ENCODE peak calls at places on chromosomes 7 and 10, in five cellular contexts. One of them, this sample, is unnamed.

GRCh38 chr7:51234139-51234538 is 82.5 kb downstream of the COBL start:
- DNase-seq in pancreas: no peak
- DNase-seq in body of pancreas: no peak
- DNase-seq in mesendoderm: no peak
- DNase-seq in astrocyte: no peak
- DNase-seq in this sample: no peak

GRCh38 chr7:50307368-50308012 is 3.0 kb downstream of the IKZF1 start:
- DNase-seq in mesendoderm: no peak
- DNase-seq in pancreas: no peak
- DNase-seq in body of pancreas: no peak
- DNase-seq in astrocyte: no peak
- DNase-seq in this sample: no peak

GRCh38 chr7:120873367-120873766 is 15.4 kb upstream of the TSPAN12 start:
- DNase-seq in mesendoderm: peak
- DNase-seq in pancreas: no peak
- DNase-seq in astrocyte: no peak
- DNase-seq in body of pancreas: no peak
- DNase-seq in this sample: no peak

GRCh38 chr10:58385784-58386112 is 538 bp downstream of the TFAM start:
- DNase-seq in mesendoderm: peak
- DNase-seq in body of pancreas: peak
- DNase-seq in astrocyte: no peak
- DNase-seq in pancreas: no peak
- DNase-seq in this sample: peak

GRCh38 chr7:129188372-129188891 is at the start of gene SMO:
- DNase-seq in body of pancreas: peak
- DNase-seq in mesendoderm: peak
- DNase-seq in astrocyte: peak
- DNase-seq in pancreas: peak
- DNase-seq in this sample: peak

GRCh38 chr10:126191192-126191591 is 197.1 kb downstream of the ADAM12 start:
- DNase-seq in astrocyte: no peak
- DNase-seq in body of pancreas: no peak
- DNase-seq in pancreas: no peak
- DNase-seq in mesendoderm: no peak
- DNase-seq in this sample: no peak

GRCh38 chr7:87398441-87398840 is 53.0 kb downstream of the CROT start:
- DNase-seq in pancreas: no peak
- DNase-seq in mesendoderm: no peak
- DNase-seq in astrocyte: peak
- DNase-seq in body of pancreas: no peak
- DNase-seq in this sample: no peak

GRCh38 chr7:48441848-48442492 is 270.7 kb downstream of the ABCA13 start:
- DNase-seq in mesendoderm: no peak
- DNase-seq in pancreas: no peak
- DNase-seq in body of pancreas: no peak
- DNase-seq in astrocyte: no peak
- DNase-seq in this sample: no peak

GRCh38 chr10:12507165-12507870 is 158.0 kb downstream of the CAMK1D start:
- DNase-seq in mesendoderm: no peak
- DNase-seq in body of pancreas: no peak
- DNase-seq in astrocyte: no peak
- DNase-seq in pancreas: no peak
- DNase-seq in this sample: peak

GRCh38 chr7:39827571-39827970 is 122.5 kb upstream of the CDK13 start:
- DNase-seq in pancreas: no peak
- DNase-seq in mesendoderm: no peak
- DNase-seq in astrocyte: no peak
- DNase-seq in body of pancreas: no peak
- DNase-seq in this sample: no peak

GRCh38 chr10:76024460-76025123 is 593.2 kb downstream of the LRMDA start:
- DNase-seq in pancreas: no peak
- DNase-seq in body of pancreas: no peak
- DNase-seq in astrocyte: no peak
- DNase-seq in mesendoderm: no peak
- DNase-seq in this sample: no peak

GRCh38 chr10:90751107-90751997 is 106.5 kb downstream of the HTR7 start:
- DNase-seq in pancreas: no peak
- DNase-seq in mesendoderm: peak
- DNase-seq in body of pancreas: peak
- DNase-seq in astrocyte: no peak
- DNase-seq in this sample: peak

GRCh38 chr7:63117-63480 is 129.3 kb upstream of the FAM20C start:
- DNase-seq in astrocyte: no peak
- DNase-seq in body of pancreas: peak
- DNase-seq in mesendoderm: no peak
- DNase-seq in pancreas: no peak
- DNase-seq in this sample: no peak

GRCh38 chr10:8365935-8366911 is 311.7 kb downstream of the GATA3 start:
- DNase-seq in pancreas: no peak
- DNase-seq in astrocyte: peak
- DNase-seq in mesendoderm: peak
- DNase-seq in body of pancreas: no peak
- DNase-seq in this sample: no peak

GRCh38 chr10:74151057-74151878 is at the start of gene ADK:
- DNase-seq in body of pancreas: peak
- DNase-seq in mesendoderm: peak
- DNase-seq in astrocyte: peak
- DNase-seq in pancreas: peak
- DNase-seq in this sample: peak

GRCh38 chr10:119272736-119273135 is 65.4 kb downstream of the GRK5 start:
- DNase-seq in pancreas: no peak
- DNase-seq in astrocyte: no peak
- DNase-seq in body of pancreas: no peak
- DNase-seq in mesendoderm: no peak
- DNase-seq in this sample: no peak

GRCh38 chr10:88107698-88108097 is 244.3 kb downstream of the PTEN start:
- DNase-seq in body of pancreas: no peak
- DNase-seq in astrocyte: no peak
- DNase-seq in mesendoderm: no peak
- DNase-seq in pancreas: no peak
- DNase-seq in this sample: no peak

GRCh38 chr7:155752756-155753445 is 59.4 kb downstream of the SHH start:
- DNase-seq in body of pancreas: no peak
- DNase-seq in mesendoderm: no peak
- DNase-seq in pancreas: no peak
- DNase-seq in astrocyte: no peak
- DNase-seq in this sample: no peak

GRCh38 chr7:143362126-143362961 is at the start of gene FAM131B:
- DNase-seq in pancreas: no peak
- DNase-seq in astrocyte: no peak
- DNase-seq in body of pancreas: no peak
- DNase-seq in mesendoderm: no peak
- DNase-seq in this sample: no peak

GRCh38 chr10:23412223-23412622 is 26.7 kb upstream of the OTUD1 start:
- DNase-seq in astrocyte: peak
- DNase-seq in mesendoderm: no peak
- DNase-seq in body of pancreas: no peak
- DNase-seq in pancreas: no peak
- DNase-seq in this sample: no peak

GRCh38 chr7:25716421-25716820 is 435.6 kb upstream of the NFE2L3 start:
- DNase-seq in astrocyte: peak
- DNase-seq in body of pancreas: no peak
- DNase-seq in pancreas: no peak
- DNase-seq in mesendoderm: no peak
- DNase-seq in this sample: no peak

GRCh38 chr10:21393941-21394340 is 131.5 kb downstream of the SKIDA1 start:
- DNase-seq in body of pancreas: no peak
- DNase-seq in pancreas: no peak
- DNase-seq in astrocyte: no peak
- DNase-seq in mesendoderm: no peak
- DNase-seq in this sample: no peak

GRCh38 chr10:43134126-43134905 is 3.9 kb upstream of the CSGALNACT2 start:
- DNase-seq in body of pancreas: no peak
- DNase-seq in astrocyte: no peak
- DNase-seq in mesendoderm: no peak
- DNase-seq in pancreas: no peak
- DNase-seq in this sample: no peak

GRCh38 chr7:4799508-4800268 is 24.3 kb downstream of the AP5Z1 start:
- DNase-seq in body of pancreas: no peak
- DNase-seq in mesendoderm: no peak
- DNase-seq in astrocyte: no peak
- DNase-seq in pancreas: peak
- DNase-seq in this sample: no peak

GRCh38 chr10:62057872-62058271 is 156.4 kb downstream of the ARID5B start:
- DNase-seq in mesendoderm: no peak
- DNase-seq in body of pancreas: no peak
- DNase-seq in pancreas: no peak
- DNase-seq in astrocyte: no peak
- DNase-seq in this sample: no peak

GRCh38 chr10:62059424-62059913 is 158.0 kb downstream of the ARID5B start:
- DNase-seq in pancreas: no peak
- DNase-seq in mesendoderm: no peak
- DNase-seq in body of pancreas: no peak
- DNase-seq in astrocyte: no peak
- DNase-seq in this sample: no peak

GRCh38 chr10:62058896-62059423 is 157.5 kb downstream of the ARID5B start:
- DNase-seq in astrocyte: no peak
- DNase-seq in pancreas: no peak
- DNase-seq in mesendoderm: no peak
- DNase-seq in body of pancreas: no peak
- DNase-seq in this sample: no peak

GRCh38 chr10:62057359-62057758 is 155.9 kb downstream of the ARID5B start:
- DNase-seq in astrocyte: no peak
- DNase-seq in pancreas: no peak
- DNase-seq in body of pancreas: no peak
- DNase-seq in mesendoderm: no peak
- DNase-seq in this sample: no peak

DNA sequence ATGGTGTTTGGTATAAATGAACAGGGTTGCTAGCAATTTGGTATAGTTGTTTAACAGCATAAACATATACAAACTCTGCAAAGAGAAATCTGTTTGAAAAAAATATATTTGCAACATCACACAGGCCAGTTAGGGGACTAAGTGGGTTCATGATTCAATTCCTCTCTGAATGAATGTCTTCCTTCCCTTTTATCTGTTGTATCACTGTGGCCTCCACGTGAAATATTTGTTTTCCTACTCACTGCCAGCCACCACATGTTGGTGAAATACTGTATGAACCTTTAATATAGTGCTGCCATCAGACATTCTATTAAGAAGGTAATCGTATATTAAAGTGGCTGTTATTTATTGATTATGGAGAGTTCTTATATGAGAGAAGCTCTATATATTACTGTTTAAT is 157.0 kb downstream of the ARID5B start:
- DNase-seq in mesendoderm: no peak
- DNase-seq in pancreas: no peak
- DNase-seq in body of pancreas: no peak
- DNase-seq in astrocyte: no peak
- DNase-seq in this sample: no peak
- H3K27ac ChIP-seq in mesendoderm: no peak
- H3K27ac ChIP-seq in pancreas: no peak
- H3K27ac ChIP-seq in body of pancreas: peak
- H3K27ac ChIP-seq in astrocyte: no peak
- H3K27ac ChIP-seq in this sample: peak

DNA sequence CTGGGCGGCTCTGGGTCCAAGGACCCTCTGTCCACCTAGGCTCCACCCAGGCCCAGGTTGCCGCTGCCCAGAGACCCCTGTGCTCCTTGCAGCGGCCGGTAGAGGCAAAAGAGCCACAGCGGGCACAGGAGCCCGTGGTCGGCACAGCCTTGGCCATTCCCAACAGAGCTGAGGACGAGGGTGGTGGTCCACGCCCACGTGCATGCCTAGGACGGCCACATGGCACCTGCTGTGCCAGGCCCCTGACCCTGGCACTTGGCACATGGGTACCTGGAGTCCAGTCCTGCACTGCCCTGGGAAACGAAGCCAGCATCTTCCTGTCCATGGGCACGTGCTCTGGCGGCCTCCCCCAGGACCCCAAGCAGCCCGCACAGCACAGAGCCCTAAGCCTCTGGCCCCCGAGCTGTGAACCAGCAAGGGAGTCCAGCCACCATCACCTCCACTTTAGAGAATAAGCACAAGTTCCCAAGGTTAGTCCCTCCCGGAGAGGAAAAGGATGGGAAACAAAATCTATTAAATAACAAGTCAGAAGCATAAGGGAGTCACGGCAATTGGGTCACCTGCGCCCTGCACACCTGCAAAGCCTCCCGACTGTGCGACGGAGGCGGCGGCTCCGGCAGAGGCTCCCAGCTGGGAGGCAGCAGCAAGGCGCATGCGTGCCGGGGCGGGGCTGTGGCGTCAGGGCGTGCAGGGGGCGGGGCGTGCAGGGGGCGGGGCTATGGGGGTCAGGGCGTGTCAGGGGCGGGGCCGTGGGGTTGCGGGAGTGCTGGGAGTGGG is 59.1 kb downstream of the STK32C start:
- DNase-seq in mesendoderm: peak
- DNase-seq in pancreas: peak
- DNase-seq in body of pancreas: peak
- DNase-seq in astrocyte: no peak
- DNase-seq in this sample: peak
- H3K27ac ChIP-seq in mesendoderm: no peak
- H3K27ac ChIP-seq in pancreas: no peak
- H3K27ac ChIP-seq in body of pancreas: no peak
- H3K27ac ChIP-seq in astrocyte: no peak
- H3K27ac ChIP-seq in this sample: no peak

GRCh38 chr7:29282819-29283414 is 88.3 kb downstream of the CHN2 start:
- DNase-seq in body of pancreas: no peak
- DNase-seq in astrocyte: no peak
- DNase-seq in mesendoderm: no peak
- DNase-seq in pancreas: no peak
- DNase-seq in this sample: no peak
- H3K27ac ChIP-seq in body of pancreas: peak
- H3K27ac ChIP-seq in astrocyte: no peak
- H3K27ac ChIP-seq in mesendoderm: no peak
- H3K27ac ChIP-seq in pancreas: no peak
- H3K27ac ChIP-seq in this sample: no peak

GRCh38 chr7:70030745-70031144 is 432.5 kb downstream of the AUTS2 start:
- DNase-seq in pancreas: no peak
- DNase-seq in body of pancreas: no peak
- DNase-seq in astrocyte: no peak
- DNase-seq in mesendoderm: no peak
- DNase-seq in this sample: no peak

GRCh38 chr7:70027864-70028263 is 429.6 kb downstream of the AUTS2 start:
- DNase-seq in astrocyte: no peak
- DNase-seq in pancreas: no peak
- DNase-seq in mesendoderm: no peak
- DNase-seq in body of pancreas: no peak
- DNase-seq in this sample: no peak

GRCh38 chr7:70032673-70033072 is 434.4 kb downstream of the AUTS2 start:
- DNase-seq in body of pancreas: no peak
- DNase-seq in astrocyte: no peak
- DNase-seq in mesendoderm: no peak
- DNase-seq in pancreas: no peak
- DNase-seq in this sample: no peak

GRCh38 chr7:70029993-70030392 is 431.7 kb downstream of the AUTS2 start:
- DNase-seq in body of pancreas: no peak
- DNase-seq in astrocyte: no peak
- DNase-seq in pancreas: no peak
- DNase-seq in mesendoderm: no peak
- DNase-seq in this sample: no peak

DNA sequence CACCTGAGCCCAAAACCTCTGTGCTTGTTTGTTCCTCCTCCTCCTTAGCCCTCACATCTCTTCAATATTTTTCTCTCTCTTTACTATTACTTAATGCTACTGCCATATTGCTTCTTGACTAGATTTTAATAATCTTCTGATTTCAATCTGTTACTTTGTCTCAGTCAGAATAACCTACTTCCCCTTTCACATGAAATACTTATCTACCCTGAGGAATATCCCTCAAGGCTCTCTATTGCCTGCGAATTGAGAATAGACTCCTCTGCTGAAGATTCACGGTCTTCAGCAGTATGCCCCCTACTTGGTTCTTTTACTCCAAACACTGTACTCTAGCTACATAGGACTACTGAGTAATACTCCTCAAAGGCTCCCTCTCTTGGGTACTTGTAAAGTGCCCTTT is 430.3 kb downstream of the AUTS2 start:
- DNase-seq in mesendoderm: no peak
- DNase-seq in astrocyte: no peak
- DNase-seq in body of pancreas: no peak
- DNase-seq in pancreas: no peak
- DNase-seq in this sample: no peak
- H3K27ac ChIP-seq in mesendoderm: no peak
- H3K27ac ChIP-seq in astrocyte: no peak
- H3K27ac ChIP-seq in body of pancreas: no peak
- H3K27ac ChIP-seq in pancreas: no peak
- H3K27ac ChIP-seq in this sample: no peak